ENCODE peak calls at places on chromosome X, in six cellular contexts. O is A549, Y is K562, U is HepG2, T is GM12878, N is IMR-90. I is an unnamed sample.

GRCh38 chrX:22378296-22378695 is 105.6 kb downstream of the CBLL2 start:
- DNase-seq in O (no peak), U (no peak), Y (no peak), T (no peak), N (no peak), I (no peak)

GRCh38 chrX:84362184-84362838 is 139.9 kb downstream of the HDX start:
- DNase-seq in O (no peak), Y (no peak), N (peak), U (no peak), T (no peak), I (no peak)

GRCh38 chrX:149286940-149287349 is 218.2 kb downstream of the IDS start:
- DNase-seq in N (peak), U (peak), Y (peak), T (peak), O (peak), I (peak)

GRCh38 chrX:131827935-131828334 is 195.2 kb upstream of the STK26 start:
- DNase-seq in O (no peak), N (no peak), Y (peak), T (peak), U (no peak), I (no peak)

GRCh38 chrX:83160096-83160495 is 348.0 kb upstream of the POU3F4 start:
- DNase-seq in Y (no peak), O (no peak), N (no peak), U (no peak), T (no peak), I (no peak)

GRCh38 chrX:51641421-51642021 is 22.8 kb upstream of the CENPVL3 start:
- DNase-seq in Y (peak), N (peak), O (peak), U (peak), T (no peak), I (peak)

GRCh38 chrX:108610141-108610540 is 126.2 kb downstream of the IRS4 start:
- DNase-seq in T (no peak), Y (no peak), U (no peak), O (no peak), N (no peak), I (no peak)

GRCh38 chrX:47611926-47612325 is 7.7 kb downstream of the SYN1 start:
- DNase-seq in Y (no peak), U (no peak), T (no peak), N (no peak), O (no peak), I (no peak)

GRCh38 chrX:45527834-45528233 is 327.2 kb upstream of the DIPK2B start:
- DNase-seq in U (no peak), N (peak), Y (no peak), O (no peak), T (no peak), I (no peak)

GRCh38 chrX:27599928-27600327 is 9.8 kb downstream of the DCAF8L2 start:
- DNase-seq in U (peak), Y (no peak), N (peak), T (no peak), O (peak), I (no peak)

GRCh38 chrX:70554948-70555347 is 110.3 kb downstream of the DLG3 start:
- DNase-seq in Y (no peak), N (no peak), U (no peak), O (no peak), T (no peak), I (no peak)

GRCh38 chrX:111445485-111445884 is 33.5 kb upstream of the DCX start:
- DNase-seq in U (peak), Y (peak), T (no peak), O (peak), N (peak), I (peak)
- TF ChIP-seq BHLHE40 in U (no peak), Y (no peak), T (no peak), O (no peak), N (no peak), I (no peak)

GRCh38 chrX:103616676-103617186 is 9.0 kb downstream of the TCEAL3 start:
- DNase-seq in O (no peak), N (no peak), Y (no peak), T (no peak), U (no peak), I (no peak)
- TF ChIP-seq BHLHE40 in O (no peak), N (no peak), Y (no peak), T (no peak), U (no peak), I (no peak)

GRCh38 chrX:10769165-10769564 is 148.8 kb upstream of the MID1 start:
- DNase-seq in O (peak), U (no peak), N (peak), T (no peak), Y (peak), I (peak)

GRCh38 chrX:10773318-10773717 is 152.9 kb upstream of the MID1 start:
- DNase-seq in T (no peak), O (no peak), Y (no peak), N (no peak), U (no peak), I (no peak)

GRCh38 chrX:10769696-10770619 is 149.6 kb upstream of the MID1 start:
- DNase-seq in U (no peak), T (no peak), Y (no peak), O (no peak), N (peak), I (no peak)
- TF ChIP-seq BHLHE40 in U (no peak), T (no peak), Y (no peak), O (no peak), N (no peak), I (no peak)

DNA sequence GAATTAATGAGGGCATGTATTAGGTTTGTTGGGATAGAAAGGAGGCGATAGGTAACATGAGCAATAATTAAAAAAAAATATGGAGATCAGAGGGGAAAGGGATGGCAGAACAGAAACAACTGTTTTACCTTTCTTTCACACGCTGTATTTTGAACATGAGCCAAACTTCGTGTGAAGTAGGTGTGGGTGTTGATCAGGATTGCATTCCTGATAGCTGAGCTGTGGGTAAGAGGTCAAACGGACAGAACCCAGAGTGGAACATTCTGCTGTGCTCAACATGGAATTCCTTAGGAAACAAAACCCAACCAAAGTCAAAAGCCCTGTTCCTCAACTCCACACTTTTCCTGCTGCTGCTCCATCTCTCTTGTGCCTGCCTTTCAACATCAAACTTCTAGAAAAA is 162.5 kb upstream of the CASK start:
- DNase-seq in O (no peak), Y (no peak), N (no peak), T (no peak), U (no peak), I (no peak)
- TF ChIP-seq BHLHE40 in O (no peak), Y (no peak), N (no peak), T (no peak), U (no peak), I (no peak)

I was measured in HEK293T.